ENCODE peak calls at places on chromosomes 5 and 9, in six cellular contexts. V, F, N, Z, W and S are unnamed samples.

GRCh38 chr5:122751293-122751753 is 23.6 kb upstream of the SNX2 start:
- DNase-seq in N (no peak), F (no peak), W (no peak), Z (peak; percentile 21), V (no peak), S (no peak)

GRCh38 chr5:132774896-132775295 is 2.1 kb downstream of the SEPTIN8 start:
- DNase-seq in V (no peak), F (no peak), Z (no peak), W (no peak), N (no peak), S (no peak)

GRCh38 chr9:108885643-108886348 is 23.7 kb downstream of the ACTL7A start:
- DNase-seq in N (peak; percentile 87), W (no peak), Z (peak; percentile 76), F (no peak), V (peak; percentile 2), S (no peak)

GRCh38 chr5:178208540-178209227 is 4.4 kb downstream of the HNRNPAB start:
- DNase-seq in Z (no peak), V (no peak), W (no peak), F (no peak), N (no peak), S (no peak)

GRCh38 chr5:74179183-74179582 is 461.3 kb downstream of the ENC1 start:
- DNase-seq in V (no peak), F (no peak), Z (peak; percentile 92), N (peak; percentile 93), W (no peak), S (no peak)

GRCh38 chr9:135248111-135248510 is 160.6 kb downstream of the OLFM1 start:
- DNase-seq in N (no peak), F (no peak), V (peak; percentile 8), W (no peak), Z (no peak), S (no peak)

GRCh38 chr5:36403601-36404311 is 102.1 kb upstream of the RANBP3L start:
- DNase-seq in F (no peak), V (no peak), N (peak; percentile 95), Z (peak; percentile 90), W (peak; percentile 84), S (no peak)

GRCh38 chr5:160159991-160160826 is 41.0 kb upstream of the PWWP2A start:
- DNase-seq in F (no peak), V (no peak), W (no peak), N (no peak), Z (no peak), S (no peak)

GRCh38 chr5:174327896-174328295 is 282.4 kb downstream of the NSG2 start:
- DNase-seq in F (no peak), W (no peak), N (no peak), Z (no peak), V (no peak), S (no peak)

GRCh38 chr9:75500479-75500878 is 390.0 kb upstream of the PCSK5 start:
- DNase-seq in Z (no peak), N (no peak), F (no peak), W (no peak), V (no peak), S (no peak)

GRCh38 chr5:115859378-115859777 is 17.6 kb downstream of the AP3S1 start:
- DNase-seq in N (no peak), Z (no peak), W (no peak), V (no peak), F (no peak), S (no peak)

GRCh38 chr9:107933042-107933441 is 443.5 kb upstream of the KLF4 start:
- DNase-seq in F (no peak), N (peak; percentile 63), Z (no peak), W (no peak), V (no peak), S (no peak)

GRCh38 chr9:33988219-33988890 is 60.3 kb downstream of the UBAP2 start:
- DNase-seq in W (no peak), N (peak; percentile 6), V (no peak), Z (no peak), F (no peak), S (no peak)

GRCh38 chr5:178467261-178468195 is 122.7 kb downstream of the COL23A1 start:
- DNase-seq in V (no peak), W (peak; percentile 34), N (peak; percentile 3), Z (peak; percentile 81), F (no peak), S (no peak)

GRCh38 chr9:112925058-112925641 is 34.5 kb upstream of the SLC46A2 start:
- DNase-seq in F (no peak), V (peak; percentile 39), N (peak; percentile 63), Z (peak; percentile 44), W (no peak), S (no peak)

GRCh38 chr5:30620481-30621085 is 572.9 kb upstream of the CDH6 start:
- DNase-seq in N (no peak), V (no peak), Z (no peak), F (no peak), W (no peak), S (no peak)

GRCh38 chr5:94618029-94618492 is 343 bp downstream of the KIAA0825 start:
- DNase-seq in N (peak; percentile 73), Z (peak; percentile 64), F (peak; percentile 1), V (peak; percentile 36), W (peak; percentile 8), S (no peak)

GRCh38 chr9:72149231-72149975 is at the start of gene GDA:
- DNase-seq in W (no peak), Z (no peak), N (no peak), V (peak; percentile 68), F (no peak), S (no peak)

GRCh38 chr5:10564838-10565784 is 1.2 kb downstream of the ANKRD33B start:
- DNase-seq in Z (no peak), N (no peak), V (no peak), F (no peak), W (no peak), S (no peak)

GRCh38 chr5:54836959-54837534 is 148.3 kb downstream of the ESM1 start:
- DNase-seq in Z (peak; percentile 65), V (no peak), F (no peak), W (no peak), N (no peak), S (no peak)

GRCh38 chr9:97109194-97109811 is 70.4 kb upstream of the CTSV start:
- DNase-seq in N (peak; percentile 42), Z (peak; percentile 31), V (peak; percentile 69), F (no peak), W (no peak), S (peak; percentile 39)

GRCh38 chr5:31530541-31531265 is 1.2 kb downstream of the DROSHA start:
- DNase-seq in Z (no peak), N (no peak), W (no peak), V (no peak), F (no peak), S (no peak)

GRCh38 chr5:168676499-168676898 is 97.3 kb upstream of the PANK3 start:
- DNase-seq in Z (no peak), W (no peak), F (no peak), V (no peak), N (no peak), S (no peak)

GRCh38 chr5:110623875-110624274 is 102.6 kb downstream of the TMEM232 start:
- DNase-seq in W (no peak), Z (peak; percentile 3), F (no peak), N (no peak), V (no peak), S (no peak)

GRCh38 chr5:150163547-150164059 is 3.0 kb upstream of the CDX1 start:
- DNase-seq in Z (no peak), N (no peak), F (no peak), V (no peak), W (no peak), S (no peak)

DNA sequence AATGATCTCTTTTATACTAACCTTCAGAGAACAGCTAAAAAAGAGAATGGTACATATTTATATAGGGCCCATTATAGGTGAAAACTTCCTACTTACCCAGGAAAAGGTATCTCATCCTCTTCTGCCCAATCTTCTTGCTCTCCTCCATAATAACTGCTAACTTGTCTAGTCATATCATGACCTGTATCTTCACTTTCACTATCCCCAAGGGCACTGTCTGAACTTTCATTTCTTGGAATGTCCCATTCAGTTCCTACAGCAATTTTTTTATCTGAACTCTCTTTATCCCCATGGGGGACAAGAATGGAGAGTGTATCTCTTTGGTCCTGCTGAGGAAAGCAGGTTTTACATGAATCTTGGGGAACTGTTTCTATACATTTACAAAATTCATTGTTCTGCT is 36.4 kb upstream of the RAPGEF6 start:
- DNase-seq in N (peak; percentile 47), W (no peak), V (no peak), F (no peak), Z (no peak), S (no peak)
- H3K4me3 ChIP-seq in N (no peak overlapping the region), W (no peak overlapping the region), V (no peak overlapping the region), F (no peak overlapping the region), Z (no peak overlapping the region), S (no peak overlapping the region)

GRCh38 chr5:95823738-95824609 is 1.4 kb upstream of the GLRX start:
- DNase-seq in F (peak; percentile 40), Z (peak; percentile 93), W (peak; percentile 89), V (peak; percentile 85), N (peak; percentile 96), S (peak; percentile 82)
- H3K4me3 ChIP-seq in F (peak overlapping the region; percentile 77), Z (no peak overlapping the region), W (no peak overlapping the region), V (peak overlapping the region; percentile 75), N (peak overlapping the region; percentile 65), S (no peak overlapping the region)

GRCh38 chr5:61304611-61305369 is 27.3 kb upstream of the ZSWIM6 start:
- DNase-seq in Z (peak; percentile 95), N (peak; percentile 94), V (peak; percentile 55), W (no peak), F (no peak), S (peak; percentile 94)

GRCh38 chr5:61307196-61307590 is 24.9 kb upstream of the ZSWIM6 start:
- DNase-seq in N (no peak), F (no peak), V (no peak), Z (no peak), W (no peak), S (no peak)

GRCh38 chr5:61308699-61309098 is 23.4 kb upstream of the ZSWIM6 start:
- DNase-seq in N (no peak), W (no peak), F (no peak), V (no peak), Z (no peak), S (no peak)

GRCh38 chr5:61307611-61308010 is 24.4 kb upstream of the ZSWIM6 start:
- DNase-seq in W (no peak), N (no peak), F (no peak), Z (no peak), V (no peak), S (no peak)

DNA sequence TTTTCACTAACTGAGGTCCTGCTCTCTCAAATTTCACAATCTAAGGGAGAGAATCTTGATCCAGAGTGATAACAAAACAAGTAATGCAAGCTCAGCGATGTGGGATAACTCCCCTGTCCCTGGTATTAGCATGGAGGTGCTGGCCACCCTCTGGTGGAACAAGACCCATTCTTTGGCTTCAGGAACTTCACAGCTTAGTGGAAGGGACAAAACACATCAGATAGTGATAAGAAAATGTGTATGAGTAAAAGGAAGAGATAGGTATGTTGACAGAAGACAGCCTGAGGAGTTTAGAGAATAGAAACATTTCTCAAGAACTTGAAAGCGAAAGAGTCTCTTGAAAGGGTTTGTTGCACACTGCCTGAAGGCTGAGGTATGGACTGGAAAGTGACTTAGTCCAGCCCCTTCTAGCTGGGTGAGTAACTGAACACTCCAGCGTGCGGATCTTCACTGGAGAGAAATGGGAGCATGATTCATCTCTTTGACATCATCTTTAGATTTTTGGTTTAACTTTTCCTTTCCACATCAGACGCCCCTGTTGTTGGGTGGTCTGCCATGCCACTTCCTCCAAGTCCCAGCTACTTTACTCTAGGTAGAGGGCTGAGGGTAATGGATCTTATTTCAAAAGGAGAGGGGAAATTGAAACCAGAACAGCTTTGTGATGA is 25.4 kb upstream of the ZSWIM6 start:
- DNase-seq in V (no peak), W (no peak), N (peak; percentile 88), Z (peak; percentile 76), F (no peak), S (no peak)
- H3K4me3 ChIP-seq in V (no peak overlapping the region), W (peak overlapping the region; percentile 17), N (peak overlapping the region; percentile 3), Z (no peak overlapping the region), F (no peak overlapping the region), S (no peak overlapping the region)

GRCh38 chr5:67187318-67187717 is 9.3 kb downstream of the CD180 start:
- DNase-seq in N (no peak), V (no peak), F (no peak), Z (no peak), W (no peak), S (no peak)
- H3K4me3 ChIP-seq in N (no peak overlapping the region), V (no peak overlapping the region), F (no peak overlapping the region), Z (no peak overlapping the region), W (no peak overlapping the region), S (no peak overlapping the region)